ENCODE peak calls at places on chromosomes 7 and 10, in ten cellular contexts. P is endothelial cell of umbilical vein; N is left ventricle myocardium inferior; K is SJSA1; Q is AG10803; W is fibroblast of the aortic adventitia; I is OCI-LY7; L is GM23248; M is uterus; H is CD4-positive, CD25-positive, alpha-beta regulatory T cell. J is an unnamed sample.
A peak's percentile ranks its signal among the peaks of the same experiment; 100 is the strongest.

GRCh38 chr7:124084024-124084423 is 51.2 kb upstream of the TMEM229A start:
- DNase-seq in P (peak; percentile 80), N (no peak), K (no peak), Q (no peak), W (peak; percentile 27), I (no peak), L (no peak), M (no peak), H (no peak), J (no peak)

GRCh38 chr10:101225846-101226361 is 3.4 kb downstream of the LBX1 start:
- DNase-seq in P (no peak), N (no peak), K (no peak), Q (no peak), W (no peak), I (no peak), L (no peak), M (no peak), H (no peak), J (no peak)

GRCh38 chr10:84334806-84335205 is 6.4 kb downstream of the CCSER2 start:
- DNase-seq in P (no peak), N (no peak), K (no peak), Q (no peak), W (peak; percentile 38), I (no peak), L (no peak), M (no peak), H (no peak), J (no peak)

GRCh38 chr10:122054046-122055025 is 65.4 kb downstream of the TACC2 start:
- DNase-seq in P (peak; percentile 71), N (peak; percentile 58), K (peak; percentile 24), Q (peak; percentile 39), W (peak; percentile 74), I (no peak), L (peak; percentile 73), M (peak; percentile 69), H (no peak), J (no peak)

GRCh38 chr7:156180451-156181229 is 368.4 kb upstream of the SHH start:
- DNase-seq in P (no peak), N (no peak), K (no peak), Q (no peak), W (no peak), I (no peak), L (no peak), M (no peak), H (no peak), J (no peak)

GRCh38 chr7:9488555-9488954 is 1055.1 kb downstream of the NXPH1 start:
- DNase-seq in P (peak; percentile 65), N (no peak), K (peak; percentile 71), Q (peak; percentile 53), W (peak; percentile 1), I (no peak), L (peak; percentile 54), M (no peak), H (no peak), J (no peak)

GRCh38 chr10:117139581-117140524 is 1.8 kb upstream of the VAX1 start:
- DNase-seq in P (no peak), N (no peak), K (no peak), Q (no peak), W (no peak), I (no peak), L (no peak), M (no peak), H (no peak), J (no peak)

GRCh38 chr10:102802920-102803534 is 34.2 kb downstream of the CYP17A1 start:
- DNase-seq in P (peak; percentile 99), N (no peak), K (peak; percentile 77), Q (peak; percentile 90), W (peak; percentile 98), I (no peak), L (peak; percentile 94), M (peak; percentile 70), H (no peak), J (no peak)

GRCh38 chr7:130144632-130145171 is 60.5 kb downstream of the TMEM209 start:
- DNase-seq in P (no peak), N (no peak), K (no peak), Q (peak; percentile 91), W (peak; percentile 80), I (no peak), L (peak; percentile 81), M (no peak), H (no peak), J (no peak)

GRCh38 chr7:151279868-151280267 is 31.4 kb upstream of the SMARCD3 start:
- DNase-seq in P (no peak), N (no peak), K (no peak), Q (no peak), W (no peak), I (no peak), L (no peak), M (no peak), H (no peak), J (no peak)

GRCh38 chr10:25017247-25017590 is 807 bp downstream of the THNSL1 start:
- DNase-seq in P (no peak), N (no peak), K (no peak), Q (no peak), W (no peak), I (no peak), L (peak; percentile 40), M (no peak), H (no peak), J (no peak)

GRCh38 chr7:155166108-155166507 is 96.0 kb downstream of the HTR5A start:
- DNase-seq in P (no peak), N (no peak), K (no peak), Q (no peak), W (peak; percentile 15), I (no peak), L (no peak), M (no peak), H (no peak), J (no peak)

GRCh38 chr7:137923380-137923779 is 76.6 kb upstream of the DGKI start:
- DNase-seq in P (no peak), N (no peak), K (peak; percentile 46), Q (peak; percentile 74), W (peak; percentile 41), I (no peak), L (peak; percentile 95), M (no peak), H (peak; percentile 26), J (no peak)

GRCh38 chr7:95264225-95264927 is 60.0 kb downstream of the PON1 start:
- DNase-seq in P (no peak), N (no peak), K (peak; percentile 5), Q (no peak), W (peak; percentile 1), I (no peak), L (no peak), M (no peak), H (no peak), J (no peak)

DNA sequence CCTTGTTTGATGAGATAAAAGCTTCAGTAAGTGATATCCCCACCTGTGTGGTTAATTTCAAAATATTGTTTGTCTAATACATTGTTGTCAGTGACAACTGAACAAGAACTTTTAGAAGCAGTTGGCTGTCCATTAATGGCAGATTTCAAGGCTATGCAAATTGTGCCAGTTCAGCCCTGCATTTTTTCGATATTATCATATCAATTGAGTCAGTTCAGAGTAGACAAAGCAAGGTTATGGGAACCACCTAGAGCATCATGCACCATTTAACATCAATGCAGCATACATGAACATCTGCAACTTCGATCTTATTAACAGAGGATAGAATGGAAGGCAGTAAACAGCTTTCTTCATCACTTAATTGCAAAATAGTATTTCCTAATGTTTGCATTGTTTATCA is 180.7 kb upstream of the KAT6B start:
- DNase-seq in P (no peak), N (no peak), K (no peak), Q (no peak), W (no peak), I (no peak), L (no peak), M (no peak), H (no peak), J (no peak)
- H3K4me3 ChIP-seq in P (no peak overlapping the region), N (no peak overlapping the region), K (no peak overlapping the region), Q (no peak overlapping the region), W (no peak overlapping the region), I (no peak overlapping the region), L (no peak overlapping the region), M (no peak overlapping the region), H (no peak overlapping the region), J (no peak overlapping the region)

DNA sequence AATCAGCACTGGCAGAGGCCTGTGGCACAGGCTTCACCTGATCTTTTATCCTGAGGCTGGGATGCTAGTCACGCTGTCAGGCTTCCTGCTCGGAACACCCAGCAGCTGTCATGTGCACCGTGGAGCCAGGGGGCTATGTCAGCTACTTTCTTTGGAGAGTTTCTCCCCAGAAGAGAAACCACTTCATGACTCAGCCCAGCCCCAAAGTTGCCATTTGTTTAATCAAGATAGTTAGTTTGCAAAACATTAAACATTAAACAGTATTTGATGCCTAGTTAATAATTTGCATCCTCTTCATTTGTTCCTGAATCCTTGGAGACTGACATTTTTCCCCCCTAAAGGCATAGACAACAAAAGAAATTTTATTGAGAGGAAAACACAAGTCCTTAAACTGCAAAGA is at the start of gene HABP2:
- DNase-seq in P (no peak), N (no peak), K (no peak), Q (no peak), W (no peak), I (no peak), L (no peak), M (no peak), H (no peak), J (no peak)
- H3K4me3 ChIP-seq in P (no peak within 1 kb of the TSS), N (no peak within 1 kb of the TSS), K (no peak within 1 kb of the TSS), Q (no peak within 1 kb of the TSS), W (no peak within 1 kb of the TSS), I (no peak within 1 kb of the TSS), L (no peak within 1 kb of the TSS), M (no peak within 1 kb of the TSS), H (no peak within 1 kb of the TSS), J (no peak within 1 kb of the TSS)

GRCh38 chr7:44885394-44886317 is at the start of gene PURB:
- DNase-seq in P (peak; percentile 97), N (peak; percentile 96), K (peak; percentile 97), Q (peak; percentile 97), W (peak; percentile 98), I (peak; percentile 96), L (peak; percentile 99), M (peak; percentile 93), H (peak; percentile 96), J (peak; percentile 90)
- H3K4me3 ChIP-seq in P (peak within 1 kb of the TSS; percentile 78), N (peak within 1 kb of the TSS; percentile 94), K (peak within 1 kb of the TSS; percentile 97), Q (peak within 1 kb of the TSS; percentile 93), W (peak within 1 kb of the TSS; percentile 97), I (peak within 1 kb of the TSS; percentile 77), L (peak within 1 kb of the TSS; percentile 91), M (peak within 1 kb of the TSS; percentile 89), H (peak within 1 kb of the TSS; percentile 90), J (peak within 1 kb of the TSS; percentile 89)

GRCh38 chr10:6737758-6738463 is 157.8 kb upstream of the PRKCQ start:
- DNase-seq in P (peak; percentile 69), N (no peak), K (peak; percentile 42), Q (peak; percentile 74), W (peak; percentile 60), I (no peak), L (peak; percentile 68), M (no peak), H (no peak), J (no peak)
- H3K4me3 ChIP-seq in P (no peak overlapping the region), N (peak overlapping the region; percentile 55), K (peak overlapping the region; percentile 2), Q (peak overlapping the region; percentile 8), W (no peak overlapping the region), I (no peak overlapping the region), L (peak overlapping the region; percentile 48), M (no peak overlapping the region), H (no peak overlapping the region), J (no peak overlapping the region)